ENCODE peak calls at places on chromosomes 6 and 20, in seven cellular contexts. H is fibroblast of mammary gland, A is brain microvascular endothelial cell, U is PC-9, Y is kidney, R is heart right ventricle, B is OCI-LY7. F is an unnamed sample.

GRCh38 chr6:113813207-113813606 is 43.9 kb upstream of the MARCKS start:
- DNase-seq in H (peak; percentile 65), A (peak; percentile 59), U (no peak), Y (no peak), R (no peak), B (no peak), F (peak; percentile 72)

GRCh38 chr6:79335133-79335674 is 100.7 kb upstream of the HMGN3 start:
- DNase-seq in H (peak; percentile 24), A (no peak), U (no peak), Y (no peak), R (no peak), B (no peak), F (no peak)

GRCh38 chr6:148620579-148621298 is 126.1 kb upstream of the UST start:
- DNase-seq in H (no peak), A (no peak), U (no peak), Y (no peak), R (no peak), B (no peak), F (no peak)

GRCh38 chr6:42692151-42692911 is 30.1 kb downstream of the PRPH2 start:
- DNase-seq in H (peak; percentile 77), A (peak; percentile 82), U (no peak), Y (no peak), R (no peak), B (no peak), F (no peak)

GRCh38 chr6:44267252-44267651 is 1.9 kb upstream of the NFKBIE start:
- DNase-seq in H (no peak), A (no peak), U (no peak), Y (no peak), R (no peak), B (no peak), F (no peak)

GRCh38 chr6:137975058-137975940 is 108.2 kb downstream of the TNFAIP3 start:
- DNase-seq in H (peak; percentile 29), A (no peak), U (no peak), Y (no peak), R (no peak), B (peak; percentile 62), F (no peak)

GRCh38 chr20:45725134-45725533 is 3.0 kb downstream of the SPINT4 start:
- DNase-seq in H (peak; percentile 39), A (no peak), U (peak; percentile 50), Y (no peak), R (no peak), B (no peak), F (no peak)

GRCh38 chr20:51667491-51667890 is 100.7 kb downstream of the ATP9A start:
- DNase-seq in H (no peak), A (no peak), U (no peak), Y (no peak), R (no peak), B (no peak), F (no peak)

GRCh38 chr6:140586426-140587061 is 1212.1 kb upstream of the CITED2 start:
- DNase-seq in H (no peak), A (no peak), U (no peak), Y (no peak), R (no peak), B (no peak), F (no peak)

GRCh38 chr20:40286991-40287531 is 402.0 kb downstream of the MAFB start:
- DNase-seq in H (no peak), A (no peak), U (peak; percentile 45), Y (peak; percentile 86), R (peak; percentile 86), B (no peak), F (no peak)

GRCh38 chr6:30397697-30398096 is 52.7 kb downstream of the RPP21 start:
- DNase-seq in H (no peak), A (no peak), U (no peak), Y (no peak), R (no peak), B (peak; percentile 22), F (no peak)

GRCh38 chr20:9989066-9989724 is 45.6 kb upstream of the ANKEF1 start:
- DNase-seq in H (peak; percentile 83), A (peak; percentile 43), U (no peak), Y (no peak), R (no peak), B (no peak), F (no peak)

GRCh38 chr6:112802154-112802553 is 455.0 kb downstream of the RFPL4B start:
- DNase-seq in H (peak; percentile 90), A (peak; percentile 59), U (no peak), Y (no peak), R (no peak), B (no peak), F (peak; percentile 67)

GRCh38 chr20:43711098-43711654 is 15.6 kb downstream of the GTSF1L start:
- DNase-seq in H (no peak), A (no peak), U (no peak), Y (no peak), R (no peak), B (peak; percentile 79), F (no peak)

GRCh38 chr6:156794963-156795362 is 17.8 kb downstream of the ARID1B start:
- DNase-seq in H (no peak), A (no peak), U (no peak), Y (no peak), R (no peak), B (no peak), F (no peak)
- H3K4me3 ChIP-seq in H (no peak overlapping the region), A (no peak overlapping the region), U (no peak overlapping the region), Y (no peak overlapping the region), R (no peak overlapping the region), B (no peak overlapping the region), F (no peak overlapping the region)

DNA sequence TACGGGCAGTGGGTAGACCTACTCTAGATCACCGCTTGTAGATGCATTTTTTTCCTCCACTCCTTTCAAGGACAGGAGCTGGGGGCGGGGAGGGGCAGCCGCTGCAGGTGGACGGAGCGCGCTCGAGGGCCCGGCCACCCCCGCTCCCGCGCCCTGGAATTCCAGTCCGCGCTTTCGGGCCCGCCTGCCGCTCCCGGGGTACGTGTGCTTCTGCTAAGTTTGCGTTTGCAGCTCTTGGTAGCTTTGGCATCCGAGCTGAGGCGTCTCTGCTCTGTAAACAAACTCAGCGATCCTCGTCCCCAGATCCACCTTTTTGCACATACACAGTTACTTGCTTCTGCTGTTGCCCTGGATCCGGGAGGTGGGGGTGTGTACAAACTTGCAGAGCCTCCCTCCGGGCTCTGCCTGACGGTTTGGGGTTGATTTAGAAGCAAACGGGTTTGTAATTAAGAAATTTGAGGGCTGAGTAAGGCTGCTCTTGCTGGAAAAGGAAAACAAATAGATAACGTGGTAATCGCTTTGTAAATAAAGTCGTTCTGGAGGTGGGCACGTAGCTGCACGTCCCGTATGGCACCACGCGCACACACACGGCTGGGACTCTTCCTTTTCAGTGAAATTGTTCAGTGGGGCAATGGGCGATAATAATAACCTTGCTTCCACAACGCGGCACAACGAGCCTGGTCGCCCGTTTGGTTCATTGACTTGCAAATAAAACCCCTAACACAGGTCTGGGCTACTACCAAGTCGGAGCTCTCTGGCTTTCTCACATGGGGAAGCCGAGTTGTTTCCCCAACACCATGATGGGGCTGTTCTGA is 998 bp upstream of the CITED2 start:
- DNase-seq in H (peak; percentile 98), A (peak; percentile 97), U (peak; percentile 100), Y (peak; percentile 96), R (peak; percentile 89), B (peak; percentile 95), F (peak; percentile 99)
- TF ChIP-seq CTCF in H (peak; percentile 11), A (peak; percentile 13), U (no peak), Y (no peak), R (no peak), B (no peak), F (no peak)

DNA sequence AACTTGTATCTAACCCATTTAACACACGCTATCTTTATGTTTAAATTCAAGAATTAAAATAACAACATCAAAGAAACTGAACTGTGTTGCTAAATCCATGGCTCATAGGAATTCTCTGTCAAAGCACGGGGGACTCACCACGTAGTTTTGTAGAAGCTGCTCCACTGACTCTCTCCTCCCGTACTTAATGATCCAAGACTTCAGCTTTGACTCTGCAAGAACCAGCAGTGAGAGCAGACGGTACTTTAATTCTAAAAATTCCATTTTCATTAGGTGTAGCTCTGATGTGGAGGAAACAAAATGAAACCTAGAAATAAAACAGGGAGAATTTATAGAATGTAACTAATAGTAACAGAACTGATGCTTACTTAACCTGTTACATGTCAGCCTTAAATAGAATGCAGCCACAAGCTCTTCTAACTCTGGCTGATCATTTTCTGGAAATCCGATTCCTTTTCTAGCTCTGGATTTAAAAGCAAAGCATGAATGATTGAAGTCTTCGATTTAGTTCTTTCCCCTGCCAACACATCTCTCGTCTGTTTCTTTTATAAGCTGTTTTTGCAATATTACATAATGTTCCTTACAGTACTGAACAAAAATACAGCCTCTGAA is 165.6 kb downstream of the SYNE1 start:
- DNase-seq in H (peak; percentile 26), A (no peak), U (no peak), Y (no peak), R (no peak), B (no peak), F (no peak)
- H3K4me3 ChIP-seq in H (peak overlapping the region; percentile 18), A (no peak overlapping the region), U (no peak overlapping the region), Y (peak overlapping the region; percentile 62), R (no peak overlapping the region), B (no peak overlapping the region), F (peak overlapping the region; percentile 10)

DNA sequence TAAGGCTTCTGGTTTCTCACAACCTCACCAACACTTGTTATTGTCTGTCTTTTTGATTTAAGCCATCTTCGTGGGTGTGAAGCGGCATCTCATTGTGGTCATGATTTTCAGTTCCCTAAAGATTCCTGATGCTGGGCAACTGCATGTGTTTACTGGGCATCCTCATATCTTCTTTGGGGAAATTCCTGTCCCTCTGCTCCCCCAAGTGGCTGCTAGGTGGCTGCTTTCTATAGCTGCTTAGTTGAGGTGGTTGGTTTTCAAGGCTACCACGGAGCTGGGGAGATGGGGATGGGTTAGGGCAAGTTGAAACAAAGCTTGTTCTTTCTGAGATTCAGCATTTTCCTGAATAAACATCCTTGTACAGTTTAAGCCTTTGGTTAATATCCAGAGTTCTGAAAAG is 403.9 kb upstream of the SULF2 start:
- DNase-seq in H (peak; percentile 38), A (peak; percentile 4), U (peak; percentile 49), Y (no peak), R (no peak), B (peak; percentile 46), F (no peak)
- TF ChIP-seq CTCF in H (peak; percentile 43), A (peak; percentile 60), U (peak; percentile 61), Y (no peak), R (no peak), B (peak; percentile 76), F (peak; percentile 54)

DNA sequence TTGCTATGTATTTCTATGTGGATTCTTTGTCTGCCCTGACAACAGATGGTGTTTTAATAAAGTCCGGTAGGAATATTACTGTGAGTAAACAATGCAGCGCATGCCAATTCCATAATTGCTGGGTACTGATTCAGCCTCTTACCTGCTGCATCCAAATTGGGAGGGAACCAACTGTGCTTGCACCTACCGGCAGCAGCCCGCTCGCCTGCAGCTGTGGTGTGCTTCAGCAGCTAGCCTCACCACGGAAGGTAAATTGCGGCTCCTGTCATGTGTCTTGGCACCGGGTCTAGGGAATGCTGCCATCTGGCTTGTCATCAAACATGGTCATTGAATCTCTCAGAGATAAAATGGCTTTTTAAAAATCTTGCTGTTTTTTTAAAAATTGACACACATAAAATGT is 704.8 kb upstream of the SLC35B3 start:
- DNase-seq in H (no peak), A (no peak), U (no peak), Y (peak; percentile 57), R (no peak), B (no peak), F (no peak)
- H3K4me3 ChIP-seq in H (no peak overlapping the region), A (no peak overlapping the region), U (no peak overlapping the region), Y (no peak overlapping the region), R (no peak overlapping the region), B (no peak overlapping the region), F (no peak overlapping the region)

GRCh38 chr6:3808759-3809514 is 40.2 kb upstream of the FAM50B start:
- DNase-seq in H (peak; percentile 90), A (peak; percentile 88), U (peak; percentile 83), Y (no peak), R (peak; percentile 24), B (no peak), F (peak; percentile 42)
- TF ChIP-seq CTCF in H (peak; percentile 16), A (peak; percentile 41), U (no peak), Y (no peak), R (no peak), B (no peak), F (peak; percentile 8)

GRCh38 chr6:104955927-104956662 is 812 bp upstream of the LIN28B start:
- DNase-seq in H (no peak), A (no peak), U (no peak), Y (no peak), R (no peak), B (no peak), F (no peak)
- H3K4me3 ChIP-seq in H (no peak overlapping the region), A (no peak overlapping the region), U (no peak overlapping the region), Y (no peak overlapping the region), R (no peak overlapping the region), B (no peak overlapping the region), F (no peak overlapping the region)